ENCODE peak calls at places on chromosome 7, in seven cellular contexts. Q is RPMI8226, F is amniotic stem cell, I is Calu3, V is cardiac muscle cell, N is T-helper 1 cell, S is left ventricle myocardium inferior. X is an unnamed sample.

GRCh38 chr7:25954395-25954794 is 197.6 kb upstream of the NFE2L3 start:
- DNase-seq in F (no peak), S (no peak), Q (no peak), V (no peak), I (no peak), N (no peak), X (no peak)

GRCh38 chr7:78207262-78207661 is 408.7 kb downstream of the PHTF2 start:
- DNase-seq in V (no peak), Q (no peak), I (no peak), S (no peak), N (no peak), F (no peak), X (no peak)

GRCh38 chr7:126436213-126436868 is 816.4 kb downstream of the GRM8 start:
- DNase-seq in I (no peak), V (no peak), N (no peak), Q (no peak), F (no peak), S (no peak), X (no peak)

GRCh38 chr7:30028749-30029635 is 780 bp downstream of the PLEKHA8 start:
- DNase-seq in I (peak; percentile 41), F (no peak), N (peak; percentile 14), S (peak; percentile 56), V (peak; percentile 43), Q (peak; percentile 70), X (no peak)

GRCh38 chr7:35716038-35716803 is 21.3 kb upstream of the HERPUD2 start:
- DNase-seq in F (no peak), S (no peak), Q (no peak), N (no peak), V (peak; percentile 64), I (no peak), X (no peak)

GRCh38 chr7:101941481-101942383 is 124.3 kb downstream of the CUX1 start:
- DNase-seq in I (peak; percentile 36), S (no peak), F (peak; percentile 34), V (peak; percentile 70), N (no peak), Q (peak; percentile 92), X (peak; percentile 34)

GRCh38 chr7:54817125-54817524 is 58.1 kb upstream of the SEC61G start:
- DNase-seq in S (no peak), F (no peak), V (no peak), Q (no peak), N (no peak), I (peak; percentile 23), X (no peak)

GRCh38 chr7:119177863-119178262 is 953.4 kb downstream of the ANKRD7 start:
- DNase-seq in S (no peak), V (no peak), I (no peak), Q (no peak), N (no peak), F (no peak), X (no peak)

GRCh38 chr7:128266891-128267839 is 26.1 kb downstream of the LEP start:
- DNase-seq in V (peak; percentile 87), N (no peak), S (peak; percentile 54), F (peak; percentile 13), I (peak; percentile 43), Q (no peak), X (no peak)

GRCh38 chr7:143287321-143287934 is 723 bp upstream of the CASP2 start:
- DNase-seq in I (no peak), Q (no peak), F (no peak), S (no peak), N (no peak), V (no peak), X (no peak)

GRCh38 chr7:5824297-5824610 is 42.8 kb upstream of the RNF216 start:
- DNase-seq in Q (no peak), S (no peak), I (no peak), V (no peak), F (no peak), N (peak; percentile 41), X (no peak)

GRCh38 chr7:36400606-36401005 is 10.9 kb downstream of the ANLN start:
- DNase-seq in F (no peak), S (no peak), I (no peak), V (peak; percentile 22), N (no peak), Q (no peak), X (no peak)

GRCh38 chr7:106538638-106539037 is 122.3 kb downstream of the CCDC71L start:
- DNase-seq in S (no peak), Q (no peak), N (no peak), I (no peak), V (peak; percentile 40), F (no peak), X (peak; percentile 98)

GRCh38 chr7:65239707-65240352 is 133.8 kb upstream of the ZNF92 start:
- DNase-seq in I (peak; percentile 50), N (no peak), S (no peak), F (no peak), V (peak; percentile 10), Q (no peak), X (peak; percentile 42)

GRCh38 chr7:43758861-43759683 is 592 bp downstream of the BLVRA start:
- DNase-seq in Q (peak; percentile 69), I (peak; percentile 53), F (no peak), V (peak; percentile 55), N (peak; percentile 22), S (no peak), X (peak; percentile 55)

GRCh38 chr7:45387837-45388236 is 186.3 kb upstream of the ADCY1 start:
- DNase-seq in I (no peak), N (no peak), F (no peak), S (no peak), Q (no peak), V (no peak), X (no peak)

GRCh38 chr7:150380463-150380862 is 1.3 kb downstream of the ZNF775 start:
- DNase-seq in F (no peak), N (no peak), Q (peak; percentile 85), I (no peak), V (no peak), S (no peak), X (no peak)

GRCh38 chr7:106175507-106175906 is 63.4 kb upstream of the SYPL1 start:
- DNase-seq in N (no peak), Q (no peak), V (no peak), F (no peak), S (no peak), I (no peak), X (no peak)

GRCh38 chr7:30478349-30479228 is at the start of gene NOD1:
- DNase-seq in S (peak; percentile 85), Q (peak; percentile 89), V (peak; percentile 82), N (peak; percentile 41), I (peak; percentile 91), F (peak; percentile 70), X (peak; percentile 83)

GRCh38 chr7:30470783-30471182 is 7.8 kb downstream of the NOD1 start:
- DNase-seq in F (peak; percentile 16), Q (no peak), N (no peak), I (no peak), V (peak; percentile 91), S (no peak), X (peak; percentile 74)

GRCh38 chr7:3482147-3482921 is 181.3 kb downstream of the SDK1 start:
- DNase-seq in F (no peak), S (no peak), I (peak; percentile 68), N (no peak), Q (peak; percentile 13), V (peak; percentile 58), X (peak; percentile 66)

GRCh38 chr7:36192050-36192824 is 39.2 kb downstream of the EEPD1 start:
- DNase-seq in S (no peak), I (no peak), F (no peak), V (peak; percentile 52), Q (peak; percentile 40), N (no peak), X (no peak)

GRCh38 chr7:89695241-89695640 is 459.0 kb upstream of the STEAP1 start:
- DNase-seq in N (no peak), V (no peak), S (no peak), Q (peak; percentile 7), I (no peak), F (no peak), X (no peak)

GRCh38 chr7:129779602-129780256 is 168.2 kb downstream of the NRF1 start:
- DNase-seq in I (peak; percentile 88), F (no peak), N (no peak), V (no peak), Q (peak; percentile 76), S (no peak), X (no peak)

GRCh38 chr7:6268909-6269306 is 3.5 kb downstream of the CYTH3 start:
- DNase-seq in V (no peak), I (peak; percentile 54), S (no peak), F (no peak), Q (no peak), N (no peak), X (peak; percentile 48)

GRCh38 chr7:116503835-116504234 is 4.3 kb downstream of the CAV2 start:
- DNase-seq in N (no peak), Q (no peak), V (no peak), S (no peak), F (no peak), I (no peak), X (no peak)

GRCh38 chr7:153457796-153458195 is 594.4 kb upstream of the DPP6 start:
- DNase-seq in V (no peak), Q (no peak), F (no peak), S (no peak), N (no peak), I (no peak), X (no peak)

GRCh38 chr7:135414850-135415439 is 95.0 kb downstream of the CNOT4 start:
- DNase-seq in N (no peak), F (peak; percentile 3), S (no peak), I (peak; percentile 57), V (peak; percentile 73), Q (peak; percentile 64), X (peak; percentile 80)

GRCh38 chr7:86814980-86815379 is 171.3 kb downstream of the GRM3 start:
- DNase-seq in N (no peak), Q (peak; percentile 21), I (peak; percentile 1), S (no peak), F (no peak), V (peak; percentile 6), X (peak; percentile 33)

GRCh38 chr7:93622036-93622714 is 47.7 kb upstream of the CALCR start:
- DNase-seq in V (peak; percentile 49), Q (peak; percentile 22), I (peak; percentile 20), F (no peak), S (no peak), N (no peak), X (peak; percentile 39)

GRCh38 chr7:41869091-41869490 is 166.2 kb upstream of the INHBA start:
- DNase-seq in I (no peak), Q (no peak), V (peak; percentile 74), S (no peak), N (no peak), F (no peak), X (no peak)

GRCh38 chr7:41003031-41003925 is 699.6 kb downstream of the INHBA start:
- DNase-seq in N (no peak), S (peak; percentile 30), V (peak; percentile 66), Q (peak; percentile 39), F (no peak), I (peak; percentile 55), X (peak; percentile 83)

GRCh38 chr7:157630301-157630853 is 293.6 kb downstream of the DNAJB6 start:
- DNase-seq in N (no peak), Q (no peak), S (no peak), F (no peak), V (no peak), I (no peak), X (no peak)

GRCh38 chr7:108004220-108005142 is 1.5 kb upstream of the LAMB1 start:
- DNase-seq in S (no peak), V (peak; percentile 90), Q (no peak), N (no peak), F (no peak), I (peak; percentile 62), X (peak; percentile 73)

X was measured in dermis blood vessel endothelial cell.